ENCODE peak calls at places on chromosomes 11 and 22, in nine cellular contexts. X, Y, L, R, N, B, K, E and G are unnamed samples.

GRCh38 chr11:8342821-8343681 is 79.4 kb upstream of the LMO1 start:
- DNase-seq in E (no peak), K (no peak), Y (no peak), X (no peak), N (no peak), B (no peak), R (no peak), L (no peak), G (no peak)

GRCh38 chr11:28090052-28090749 is 17.8 kb downstream of the KIF18A start:
- DNase-seq in E (no peak), Y (no peak), N (no peak), R (no peak), K (no peak), X (no peak), B (no peak), L (no peak), G (no peak)

GRCh38 chr11:110463153-110463552 is 33.4 kb downstream of the FDX1 start:
- DNase-seq in E (peak), X (peak), K (no peak), R (no peak), N (no peak), L (no peak), Y (peak), B (peak), G (no peak)

GRCh38 chr11:105229758-105230157 is 90.2 kb upstream of the CARD18 start:
- DNase-seq in Y (no peak), N (no peak), E (no peak), K (no peak), R (no peak), L (no peak), B (no peak), X (no peak), G (no peak)

GRCh38 chr11:121928597-121929580 is 187.1 kb downstream of the BLID start:
- DNase-seq in R (no peak), Y (no peak), B (no peak), X (no peak), K (no peak), E (no peak), L (no peak), N (peak), G (no peak)

GRCh38 chr11:113954235-113954634 is 20.7 kb upstream of the HTR3A start:
- DNase-seq in K (no peak), N (no peak), R (no peak), Y (no peak), B (no peak), E (no peak), L (no peak), X (no peak), G (no peak)

GRCh38 chr11:46570790-46571398 is 22.9 kb downstream of the AMBRA1 start:
- DNase-seq in K (no peak), L (no peak), N (no peak), E (no peak), B (no peak), X (no peak), R (no peak), Y (no peak), G (no peak)

GRCh38 chr11:65131895-65132237 is 2.5 kb downstream of the SYVN1 start:
- DNase-seq in X (no peak), L (no peak), R (no peak), E (no peak), N (no peak), B (no peak), K (no peak), Y (no peak), G (no peak)

GRCh38 chr11:38612701-38613100 is 2014.7 kb upstream of the RAG2 start:
- DNase-seq in B (no peak), E (no peak), N (no peak), Y (no peak), L (no peak), K (no peak), R (no peak), X (no peak), G (no peak)

GRCh38 chr22:17120281-17120680 is 879 bp downstream of the TMEM121B start:
- DNase-seq in N (no peak), Y (no peak), R (peak), L (no peak), X (peak), B (peak), E (peak), K (peak), G (peak)

GRCh38 chr11:78205691-78206090 is 17.0 kb downstream of the USP35 start:
- DNase-seq in L (no peak), B (no peak), E (no peak), K (no peak), X (no peak), N (no peak), R (no peak), Y (no peak), G (no peak)

DNA sequence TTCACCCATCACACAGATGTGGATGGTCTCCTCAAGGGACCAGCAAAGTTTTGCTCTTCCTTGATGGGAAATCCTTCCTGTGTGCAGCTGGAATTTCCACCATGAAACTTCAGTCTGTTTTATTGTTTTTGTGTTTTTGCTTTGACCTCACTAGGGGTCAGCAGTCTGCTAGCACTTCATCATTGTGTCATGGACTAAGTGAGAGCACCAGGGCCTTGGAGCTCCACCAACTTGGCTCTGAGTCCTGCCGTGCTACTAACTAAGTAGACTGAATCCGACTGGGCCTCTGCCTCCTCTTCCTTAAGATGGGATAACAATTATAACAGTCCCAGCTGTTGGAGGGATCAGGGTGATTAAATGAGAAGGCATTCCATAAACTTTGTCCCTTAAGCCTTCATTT is 305.8 kb upstream of the NCAM1 start:
- DNase-seq in R (no peak), X (peak), L (peak), Y (peak), K (no peak), N (peak), E (peak), B (peak), G (no peak)
- TF ChIP-seq CTCF in R (no peak), X (no peak), L (no peak), Y (no peak), K (no peak), N (no peak), E (no peak), B (peak), G (no peak)

GRCh38 chr22:30423296-30423958 is 2.1 kb upstream of the MTFP1 start:
- DNase-seq in X (peak), N (no peak), R (no peak), L (no peak), E (no peak), K (no peak), B (peak), Y (no peak), G (peak)
- TF ChIP-seq CTCF in X (no peak), N (no peak), R (no peak), L (no peak), E (no peak), K (no peak), B (no peak), Y (no peak), G (peak)

DNA sequence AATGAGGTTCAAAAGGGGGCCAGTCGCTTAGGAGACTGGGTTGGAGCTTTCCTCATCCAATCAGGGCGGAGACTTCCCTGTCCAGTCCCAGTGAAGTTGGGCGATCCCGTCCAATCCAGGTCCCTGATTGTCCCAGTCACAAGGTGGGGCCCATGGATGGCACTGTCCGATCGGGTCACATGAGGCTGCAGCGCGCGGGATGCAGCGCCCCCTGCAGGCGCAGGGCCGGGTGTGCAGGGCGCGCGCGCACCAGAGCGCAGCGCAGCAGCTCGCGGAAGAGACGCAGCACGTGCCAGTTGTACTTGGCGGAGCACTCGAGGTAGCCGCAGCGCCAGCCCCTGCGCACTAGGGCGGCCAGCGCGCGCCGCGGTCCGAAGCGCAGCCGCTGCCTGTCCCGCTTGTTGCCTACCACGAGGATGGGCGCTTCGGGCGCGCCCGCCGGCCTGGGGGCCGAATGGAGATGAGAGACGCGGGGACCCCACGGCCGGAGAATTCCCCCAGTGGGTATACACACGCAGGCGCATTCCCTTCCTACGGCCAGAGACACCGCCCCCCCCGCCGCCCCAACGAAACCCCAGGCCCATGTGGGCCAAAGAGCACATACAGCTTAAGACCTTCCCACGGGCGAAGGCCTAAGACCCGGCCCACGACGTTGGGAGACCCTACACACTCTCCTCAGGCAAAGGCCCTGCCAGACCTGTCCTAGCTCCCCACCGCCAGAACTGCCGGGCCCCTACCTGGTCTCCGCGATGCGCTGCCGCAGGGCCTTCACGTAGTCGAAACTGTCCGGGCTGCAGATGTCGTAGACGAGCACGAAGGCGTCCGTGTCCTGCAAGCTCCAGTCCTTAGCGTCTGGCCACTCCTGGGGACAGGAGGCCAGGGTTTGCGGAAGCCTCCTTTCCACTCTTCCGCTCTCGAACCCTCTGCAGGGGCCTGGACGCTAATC is 2.1 kb downstream of the RASL10A start:
- DNase-seq in B (no peak), R (no peak), Y (no peak), L (no peak), E (no peak), X (no peak), K (no peak), N (no peak), G (no peak)
- TF ChIP-seq CTCF in B (peak), R (peak), Y (peak), L (peak), E (no peak), X (peak), K (peak), N (peak), G (peak)

DNA sequence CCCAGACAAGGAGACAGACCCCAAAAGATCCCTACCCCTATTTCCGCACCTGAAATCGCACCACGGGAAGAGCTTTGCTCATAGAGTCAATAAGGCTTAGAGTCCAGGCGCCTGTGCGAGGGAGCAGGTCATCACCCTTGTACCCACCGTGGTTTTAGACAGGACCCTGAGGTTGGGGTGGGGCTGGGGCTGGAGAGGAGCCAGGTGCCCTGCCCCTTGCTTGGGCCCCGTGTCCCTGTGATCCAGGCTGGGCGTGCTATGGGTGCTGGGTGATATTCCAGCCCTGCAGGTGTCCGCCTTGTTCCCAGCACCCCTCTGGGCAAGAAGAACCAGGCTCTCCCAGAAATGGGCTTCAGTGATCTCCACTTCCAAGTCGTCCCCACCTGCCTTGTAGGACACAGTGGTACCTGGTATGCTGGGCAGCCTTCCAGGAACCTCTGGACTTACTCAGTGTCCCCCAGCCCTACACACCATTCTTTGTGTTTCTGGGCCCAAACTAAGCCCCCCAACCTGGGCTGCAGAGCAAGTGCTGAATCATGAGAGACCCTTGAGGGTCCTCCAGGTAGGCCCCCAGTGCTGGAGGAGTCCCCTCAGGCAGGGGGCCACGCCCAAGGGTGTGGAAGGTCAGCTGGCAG is 4.5 kb downstream of the CD81 start:
- DNase-seq in X (no peak), N (no peak), B (peak), L (no peak), R (no peak), Y (no peak), E (no peak), K (no peak), G (no peak)
- TF ChIP-seq CTCF in X (no peak), N (no peak), B (no peak), L (no peak), R (no peak), Y (no peak), E (no peak), K (no peak), G (no peak)

GRCh38 chr11:93903989-93904388 is 53.6 kb upstream of the VSTM5 start:
- DNase-seq in Y (no peak), K (no peak), N (no peak), E (no peak), L (no peak), R (no peak), B (no peak), X (peak), G (no peak)
- TF ChIP-seq CTCF in Y (no peak), K (no peak), N (no peak), E (no peak), L (no peak), R (no peak), B (no peak), X (peak), G (no peak)

DNA sequence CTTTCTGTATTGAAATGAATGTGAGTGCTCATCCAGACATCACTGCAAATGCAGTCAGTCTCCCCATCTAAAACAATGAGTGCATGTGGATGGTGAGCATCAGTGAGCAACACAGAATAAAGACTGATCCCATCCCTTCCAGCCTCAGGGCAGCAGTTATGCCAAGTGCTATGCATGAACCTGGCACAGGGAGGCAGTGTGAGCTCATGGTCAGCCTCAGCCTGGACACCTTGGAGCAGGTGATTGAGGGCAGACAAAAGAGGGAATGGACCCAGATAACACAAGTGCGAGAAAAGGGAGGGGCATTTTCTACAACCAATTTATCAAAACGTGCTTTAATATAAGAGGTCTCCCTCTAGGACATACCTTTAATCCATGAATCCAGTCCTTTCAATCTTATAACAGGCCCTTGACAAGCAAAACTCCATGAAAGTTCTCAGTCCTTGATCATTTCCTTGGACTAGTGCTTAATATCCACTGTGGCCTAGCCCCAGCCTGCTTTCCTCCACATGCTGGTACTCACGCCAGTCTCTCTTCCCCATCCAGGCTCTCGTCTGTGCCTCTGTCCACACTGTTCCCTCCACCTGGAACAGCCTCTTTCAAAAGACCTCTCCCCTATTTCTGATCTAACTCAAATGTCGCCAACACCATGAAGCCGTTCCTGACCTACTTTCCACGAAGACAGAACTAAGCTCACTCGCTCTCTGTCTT is 50.5 kb upstream of the LRRC55 start:
- DNase-seq in K (no peak), N (peak), Y (no peak), E (peak), B (peak), X (peak), R (no peak), L (no peak), G (no peak)
- TF ChIP-seq CTCF in K (peak), N (peak), Y (peak), E (no peak), B (peak), X (peak), R (no peak), L (peak), G (peak)

GRCh38 chr22:22536515-22536914 is 16.4 kb upstream of the ZNF280A start:
- DNase-seq in X (no peak), N (no peak), R (no peak), K (no peak), E (no peak), Y (no peak), L (no peak), B (no peak), G (no peak)

GRCh38 chr22:22535662-22536061 is 15.6 kb upstream of the ZNF280A start:
- DNase-seq in L (no peak), X (no peak), E (no peak), K (no peak), R (no peak), N (no peak), B (no peak), Y (no peak), G (no peak)

GRCh38 chr22:22533417-22533816 is 13.3 kb upstream of the ZNF280A start:
- DNase-seq in L (no peak), B (no peak), R (no peak), E (no peak), Y (no peak), X (no peak), N (no peak), K (no peak), G (no peak)

GRCh38 chr22:22533863-22534262 is 13.8 kb upstream of the ZNF280A start:
- DNase-seq in X (no peak), R (no peak), N (no peak), K (no peak), Y (no peak), L (no peak), E (no peak), B (no peak), G (no peak)

DNA sequence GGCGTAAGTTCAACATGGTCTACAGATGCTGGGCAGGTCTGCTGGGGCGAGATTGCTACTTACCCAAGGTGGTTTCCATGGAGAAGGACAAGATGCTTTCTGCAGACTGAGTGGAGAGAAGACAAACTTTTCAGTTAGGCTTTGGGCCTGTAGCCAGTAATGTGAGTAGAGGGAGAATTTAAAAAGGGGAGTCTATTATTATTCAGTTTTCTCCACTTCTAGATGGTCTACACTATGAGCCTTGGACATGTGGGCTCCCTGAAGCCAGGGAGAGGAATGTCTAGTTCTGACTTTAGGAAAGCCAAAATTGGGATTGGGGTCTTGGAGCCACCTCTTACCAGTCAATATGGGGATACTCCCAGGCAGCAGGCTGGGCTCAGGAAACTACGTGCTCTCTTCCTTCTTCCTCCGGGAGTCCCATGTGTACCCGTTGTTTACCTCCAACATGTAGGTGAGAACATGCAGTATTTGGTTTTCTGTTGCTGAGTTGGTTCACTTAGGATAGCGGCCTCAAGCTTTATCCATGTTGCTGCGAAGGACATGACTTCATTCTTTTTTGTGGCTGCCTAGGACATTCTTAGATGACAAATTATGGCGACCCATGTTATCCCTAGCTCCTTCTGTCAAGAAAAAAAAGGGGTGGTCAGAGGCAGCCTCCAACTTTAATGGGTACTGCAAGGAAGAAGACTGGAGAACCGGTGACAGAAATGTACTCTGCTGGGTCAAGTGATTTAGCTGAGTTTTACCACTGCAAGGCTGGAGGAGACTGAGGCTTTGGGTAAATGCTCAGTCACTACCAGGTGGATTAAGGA is 14.7 kb upstream of the ZNF280A start:
- DNase-seq in L (no peak), R (no peak), B (no peak), X (no peak), E (no peak), Y (no peak), N (no peak), K (no peak), G (no peak)
- TF ChIP-seq CTCF in L (no peak), R (no peak), B (no peak), X (no peak), E (no peak), Y (no peak), N (no peak), K (no peak), G (no peak)

GRCh38 chr11:6604081-6604626 is 580 bp downstream of the ILK start:
- DNase-seq in N (peak), B (peak), R (peak), Y (peak), E (peak), L (peak), X (peak), K (no peak), G (peak)
- TF ChIP-seq CTCF in N (peak), B (no peak), R (peak), Y (peak), E (no peak), L (no peak), X (peak), K (peak), G (peak)